ENCODE peak calls at places on chromosomes 12 and 14, in five cellular contexts. One of them, this sample, is unnamed.
A peak's percentile ranks its signal among the peaks of the same experiment; 100 is the strongest.

GRCh38 chr12:95506707-95507523 is 33.0 kb downstream of the METAP2 start:
- DNase-seq in vagina: no peak
- DNase-seq in A549: no peak
- DNase-seq in heart left ventricle: no peak
- DNase-seq in dorsolateral prefrontal cortex: no peak
- DNase-seq in this sample: no peak

GRCh38 chr12:44930972-44931600 is 55.0 kb upstream of the NELL2 start:
- DNase-seq in vagina: no peak
- DNase-seq in A549: peak; percentile 53
- DNase-seq in heart left ventricle: no peak
- DNase-seq in dorsolateral prefrontal cortex: no peak
- DNase-seq in this sample: no peak

GRCh38 chr12:1791104-1791927 is 29.0 kb upstream of the LRTM2 start:
- DNase-seq in vagina: no peak
- DNase-seq in A549: peak; percentile 78
- DNase-seq in heart left ventricle: no peak
- DNase-seq in dorsolateral prefrontal cortex: peak; percentile 76
- DNase-seq in this sample: peak; percentile 71

GRCh38 chr14:89231426-89232113 is 185.5 kb downstream of the FOXN3 start:
- DNase-seq in vagina: no peak
- DNase-seq in A549: no peak
- DNase-seq in heart left ventricle: no peak
- DNase-seq in dorsolateral prefrontal cortex: no peak
- DNase-seq in this sample: no peak

GRCh38 chr14:103765526-103765925 is 49.9 kb downstream of the ZFYVE21 start:
- DNase-seq in vagina: no peak
- DNase-seq in A549: no peak
- DNase-seq in heart left ventricle: no peak
- DNase-seq in dorsolateral prefrontal cortex: no peak
- DNase-seq in this sample: no peak

GRCh38 chr12:112170971-112171596 is 45.7 kb downstream of the TRAFD1 start:
- DNase-seq in vagina: no peak
- DNase-seq in A549: no peak
- DNase-seq in heart left ventricle: no peak
- DNase-seq in dorsolateral prefrontal cortex: no peak
- DNase-seq in this sample: no peak

GRCh38 chr14:29627141-29627540 is 300.5 kb downstream of the PRKD1 start:
- DNase-seq in vagina: no peak
- DNase-seq in A549: no peak
- DNase-seq in heart left ventricle: no peak
- DNase-seq in dorsolateral prefrontal cortex: no peak
- DNase-seq in this sample: no peak

GRCh38 chr12:19915392-19916192 is 452.7 kb upstream of the PDE3A start:
- DNase-seq in vagina: no peak
- DNase-seq in A549: peak; percentile 60
- DNase-seq in heart left ventricle: no peak
- DNase-seq in dorsolateral prefrontal cortex: no peak
- DNase-seq in this sample: no peak

GRCh38 chr14:99612065-99612736 is 8.2 kb upstream of the CCDC85C start:
- DNase-seq in vagina: no peak
- DNase-seq in A549: no peak
- DNase-seq in heart left ventricle: no peak
- DNase-seq in dorsolateral prefrontal cortex: no peak
- DNase-seq in this sample: no peak

GRCh38 chr14:75156901-75157300 is 19.5 kb downstream of the TMED10 start:
- DNase-seq in vagina: no peak
- DNase-seq in A549: no peak
- DNase-seq in heart left ventricle: no peak
- DNase-seq in dorsolateral prefrontal cortex: no peak
- DNase-seq in this sample: no peak

GRCh38 chr14:68397827-68398226 is 395.0 kb downstream of the ZFP36L1 start:
- DNase-seq in vagina: no peak
- DNase-seq in A549: no peak
- DNase-seq in heart left ventricle: no peak
- DNase-seq in dorsolateral prefrontal cortex: no peak
- DNase-seq in this sample: no peak

GRCh38 chr14:68510201-68510600 is 282.7 kb downstream of the ZFP36L1 start:
- DNase-seq in vagina: peak; percentile 94
- DNase-seq in A549: no peak
- DNase-seq in heart left ventricle: peak; percentile 76
- DNase-seq in dorsolateral prefrontal cortex: no peak
- DNase-seq in this sample: peak; percentile 47

GRCh38 chr14:92586001-92586947 is 72.7 kb downstream of the RIN3 start:
- DNase-seq in vagina: no peak
- DNase-seq in A549: no peak
- DNase-seq in heart left ventricle: no peak
- DNase-seq in dorsolateral prefrontal cortex: no peak
- DNase-seq in this sample: no peak

GRCh38 chr12:117294206-117294605 is 67.2 kb downstream of the NOS1 start:
- DNase-seq in vagina: no peak
- DNase-seq in A549: no peak
- DNase-seq in heart left ventricle: no peak
- DNase-seq in dorsolateral prefrontal cortex: no peak
- DNase-seq in this sample: no peak

GRCh38 chr12:84502907-84503787 is 409.5 kb downstream of the SLC6A15 start:
- DNase-seq in vagina: no peak
- DNase-seq in A549: peak; percentile 69
- DNase-seq in heart left ventricle: no peak
- DNase-seq in dorsolateral prefrontal cortex: peak; percentile 41
- DNase-seq in this sample: no peak

GRCh38 chr12:72271401-72271740 is 799 bp upstream of the TRHDE start:
- DNase-seq in vagina: no peak
- DNase-seq in A549: no peak
- DNase-seq in heart left ventricle: peak; percentile 28
- DNase-seq in dorsolateral prefrontal cortex: peak; percentile 68
- DNase-seq in this sample: peak; percentile 48

GRCh38 chr14:23548351-23549318 is 2.9 kb downstream of the ZFHX2 start:
- DNase-seq in vagina: no peak
- DNase-seq in A549: no peak
- DNase-seq in heart left ventricle: no peak
- DNase-seq in dorsolateral prefrontal cortex: no peak
- DNase-seq in this sample: no peak

GRCh38 chr14:72699852-72700257 is 194.0 kb downstream of the DPF3 start:
- DNase-seq in vagina: no peak
- DNase-seq in A549: peak; percentile 14
- DNase-seq in heart left ventricle: no peak
- DNase-seq in dorsolateral prefrontal cortex: no peak
- DNase-seq in this sample: no peak

GRCh38 chr12:124767075-124767821 is 96.4 kb downstream of the SCARB1 start:
- DNase-seq in vagina: no peak
- DNase-seq in A549: peak; percentile 84
- DNase-seq in heart left ventricle: peak; percentile 90
- DNase-seq in dorsolateral prefrontal cortex: peak; percentile 88
- DNase-seq in this sample: peak; percentile 86

GRCh38 chr14:76867536-76868452 is 41.6 kb downstream of the LRRC74A start:
- DNase-seq in vagina: no peak
- DNase-seq in A549: no peak
- DNase-seq in heart left ventricle: peak; percentile 84
- DNase-seq in dorsolateral prefrontal cortex: no peak
- DNase-seq in this sample: no peak

GRCh38 chr12:11719678-11720099 is 70.2 kb downstream of the ETV6 start:
- DNase-seq in vagina: no peak
- DNase-seq in A549: no peak
- DNase-seq in heart left ventricle: peak; percentile 82
- DNase-seq in dorsolateral prefrontal cortex: no peak
- DNase-seq in this sample: no peak

GRCh38 chr12:53757095-53757770 is 5.5 kb upstream of the CISTR start:
- DNase-seq in vagina: no peak
- DNase-seq in A549: peak; percentile 78
- DNase-seq in heart left ventricle: peak; percentile 86
- DNase-seq in dorsolateral prefrontal cortex: peak; percentile 84
- DNase-seq in this sample: peak; percentile 74

GRCh38 chr12:104276192-104277131 is 27.1 kb upstream of the EID3 start:
- DNase-seq in vagina: no peak
- DNase-seq in A549: peak; percentile 64
- DNase-seq in heart left ventricle: no peak
- DNase-seq in dorsolateral prefrontal cortex: no peak
- DNase-seq in this sample: no peak
- H3K27ac ChIP-seq in vagina: no peak overlapping the region
- H3K27ac ChIP-seq in A549: peak overlapping the region; percentile 98
- H3K27ac ChIP-seq in heart left ventricle: no peak overlapping the region
- H3K27ac ChIP-seq in dorsolateral prefrontal cortex: no peak overlapping the region
- H3K27ac ChIP-seq in this sample: no peak overlapping the region

GRCh38 chr14:95069547-95069946 is 87.8 kb downstream of the DICER1 start:
- DNase-seq in vagina: peak; percentile 71
- DNase-seq in A549: no peak
- DNase-seq in heart left ventricle: no peak
- DNase-seq in dorsolateral prefrontal cortex: no peak
- DNase-seq in this sample: no peak

GRCh38 chr14:95071649-95072256 is 85.6 kb downstream of the DICER1 start:
- DNase-seq in vagina: peak; percentile 40
- DNase-seq in A549: no peak
- DNase-seq in heart left ventricle: no peak
- DNase-seq in dorsolateral prefrontal cortex: no peak
- DNase-seq in this sample: no peak

GRCh38 chr14:95069018-95069417 is 88.3 kb downstream of the DICER1 start:
- DNase-seq in vagina: no peak
- DNase-seq in A549: no peak
- DNase-seq in heart left ventricle: no peak
- DNase-seq in dorsolateral prefrontal cortex: no peak
- DNase-seq in this sample: no peak

GRCh38 chr14:95072310-95072709 is 85.0 kb downstream of the DICER1 start:
- DNase-seq in vagina: peak; percentile 10
- DNase-seq in A549: no peak
- DNase-seq in heart left ventricle: no peak
- DNase-seq in dorsolateral prefrontal cortex: no peak
- DNase-seq in this sample: no peak

GRCh38 chr14:95070748-95071435 is 86.4 kb downstream of the DICER1 start:
- DNase-seq in vagina: peak; percentile 64
- DNase-seq in A549: no peak
- DNase-seq in heart left ventricle: no peak
- DNase-seq in dorsolateral prefrontal cortex: no peak
- DNase-seq in this sample: no peak
- H3K27ac ChIP-seq in vagina: no peak overlapping the region
- H3K27ac ChIP-seq in A549: no peak overlapping the region
- H3K27ac ChIP-seq in heart left ventricle: no peak overlapping the region
- H3K27ac ChIP-seq in dorsolateral prefrontal cortex: no peak overlapping the region
- H3K27ac ChIP-seq in this sample: no peak overlapping the region

DNA sequence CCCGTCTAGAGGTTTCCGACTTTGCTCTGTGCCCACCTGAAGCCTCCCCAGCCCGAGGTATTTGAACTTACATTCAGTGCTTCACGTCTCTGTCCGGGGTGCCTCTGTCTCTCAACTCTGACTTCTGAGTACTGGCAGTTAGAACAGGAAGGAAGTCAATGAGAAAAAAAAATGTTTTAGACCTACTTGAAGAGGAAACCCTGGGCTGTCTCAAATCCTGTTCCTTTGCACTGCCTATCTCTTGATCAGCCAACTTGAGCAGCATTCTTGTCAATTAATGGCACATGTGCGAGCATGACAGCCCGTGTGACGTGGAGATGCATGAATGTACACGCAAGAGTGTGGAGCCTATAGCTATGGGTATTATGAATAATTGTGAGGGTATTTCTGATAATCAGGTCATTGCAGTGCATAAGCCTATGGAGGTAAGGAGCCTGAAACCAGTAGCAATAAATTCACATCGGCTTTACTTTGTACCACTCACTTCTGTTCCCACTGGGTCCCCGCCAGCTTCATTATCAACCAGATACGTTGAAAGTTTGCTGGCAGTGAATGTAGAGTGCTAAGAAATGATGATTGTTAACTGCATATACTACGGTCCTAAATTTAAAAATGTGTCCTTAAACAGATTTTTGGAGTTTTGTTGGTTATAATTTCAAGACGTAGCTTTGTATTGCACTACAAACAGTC is at the start of gene ARHGDIB:
- DNase-seq in vagina: no peak
- DNase-seq in A549: no peak
- DNase-seq in heart left ventricle: peak; percentile 58
- DNase-seq in dorsolateral prefrontal cortex: no peak
- DNase-seq in this sample: no peak
- H3K27ac ChIP-seq in vagina: peak within 1 kb of the TSS; percentile 62
- H3K27ac ChIP-seq in A549: no peak within 1 kb of the TSS
- H3K27ac ChIP-seq in heart left ventricle: peak within 1 kb of the TSS; percentile 90
- H3K27ac ChIP-seq in dorsolateral prefrontal cortex: peak within 1 kb of the TSS; percentile 74
- H3K27ac ChIP-seq in this sample: no peak within 1 kb of the TSS

GRCh38 chr12:51846911-51847829 is 1.3 kb downstream of the FIGNL2 start:
- DNase-seq in vagina: no peak
- DNase-seq in A549: no peak
- DNase-seq in heart left ventricle: peak; percentile 74
- DNase-seq in dorsolateral prefrontal cortex: no peak
- DNase-seq in this sample: no peak
- H3K27ac ChIP-seq in vagina: peak overlapping the region; percentile 83
- H3K27ac ChIP-seq in A549: peak overlapping the region; percentile 74
- H3K27ac ChIP-seq in heart left ventricle: peak overlapping the region; percentile 82
- H3K27ac ChIP-seq in dorsolateral prefrontal cortex: peak overlapping the region; percentile 59
- H3K27ac ChIP-seq in this sample: no peak overlapping the region

This sample was measured in ovary.